ENCODE peak calls at places on chromosome 11, in nine cellular contexts. P, R, N, T, K, E, Z, X and M are unnamed samples.

GRCh38 chr11:128619540-128620305 is 32.4 kb upstream of the ETS1 start:
- DNase-seq in R (no peak), K (no peak), P (no peak), T (no peak), E (no peak), N (no peak), X (no peak), Z (no peak), M (no peak)

GRCh38 chr11:123166095-123166559 is 28.9 kb downstream of the CLMP start:
- DNase-seq in E (peak; percentile 47), N (no peak), K (peak; percentile 18), T (peak; percentile 54), P (no peak), X (no peak), Z (no peak), R (no peak), M (peak; percentile 43)

GRCh38 chr11:61973603-61974162 is 6.2 kb upstream of the FTH1 start:
- DNase-seq in E (no peak), K (no peak), R (no peak), X (no peak), T (no peak), P (no peak), Z (no peak), N (no peak), M (no peak)

GRCh38 chr11:99918761-99919160 is 768.3 kb upstream of the ARHGAP42 start:
- DNase-seq in R (no peak), E (no peak), X (no peak), Z (no peak), N (no peak), P (no peak), T (no peak), K (no peak), M (no peak)

GRCh38 chr11:80886684-80887083 is 1445.9 kb upstream of the TENM4 start:
- DNase-seq in E (no peak), X (no peak), T (no peak), K (no peak), Z (no peak), R (no peak), P (no peak), N (no peak), M (no peak)

GRCh38 chr11:132234878-132235277 is 864.5 kb downstream of the NTM start:
- DNase-seq in R (no peak), N (no peak), X (no peak), K (no peak), Z (no peak), T (no peak), E (no peak), P (peak; percentile 40), M (peak; percentile 82)

GRCh38 chr11:113457784-113458183 is 17.4 kb downstream of the DRD2 start:
- DNase-seq in T (no peak), Z (no peak), X (no peak), R (no peak), K (no peak), P (peak; percentile 88), E (no peak), N (no peak), M (no peak)

GRCh38 chr11:130340671-130341319 is 26.1 kb upstream of the ZBTB44 start:
- DNase-seq in X (no peak), P (no peak), R (no peak), Z (no peak), E (no peak), T (no peak), K (peak; percentile 39), N (no peak), M (no peak)

GRCh38 chr11:30143098-30143705 is 87.6 kb upstream of the FSHB start:
- DNase-seq in T (no peak), K (no peak), P (peak; percentile 12), Z (peak; percentile 12), X (no peak), E (peak; percentile 29), N (no peak), R (no peak), M (peak; percentile 15)

GRCh38 chr11:35390737-35391682 is 28.3 kb downstream of the SLC1A2 start:
- DNase-seq in E (no peak), K (peak; percentile 60), R (peak; percentile 8), N (no peak), Z (no peak), T (no peak), X (no peak), P (peak; percentile 8), M (peak; percentile 80)

GRCh38 chr11:119999220-119999619 is 138.7 kb downstream of the TRIM29 start:
- DNase-seq in T (no peak), N (no peak), R (no peak), X (no peak), Z (no peak), K (no peak), E (no peak), P (no peak), M (no peak)

GRCh38 chr11:2217211-2218081 is 45.8 kb upstream of the TH start:
- DNase-seq in E (no peak), N (no peak), X (no peak), R (no peak), Z (no peak), P (peak; percentile 41), T (no peak), K (no peak), M (no peak)

GRCh38 chr11:60785136-60785535 is at the start of gene MS4A10:
- DNase-seq in K (no peak), R (no peak), P (no peak), N (no peak), T (no peak), Z (no peak), X (no peak), E (no peak), M (no peak)

GRCh38 chr11:12331239-12331874 is 46.0 kb upstream of the PARVA start:
- DNase-seq in P (peak; percentile 95), K (peak; percentile 67), T (peak; percentile 86), E (peak; percentile 89), X (peak; percentile 44), Z (peak; percentile 68), N (peak; percentile 23), R (peak; percentile 77), M (peak; percentile 81)

GRCh38 chr11:35334385-35335090 is 84.8 kb downstream of the SLC1A2 start:
- DNase-seq in X (no peak), E (no peak), T (no peak), P (no peak), N (no peak), Z (no peak), K (peak; percentile 13), R (no peak), M (no peak)

GRCh38 chr11:2511421-2512369 is 66.9 kb downstream of the KCNQ1 start:
- DNase-seq in Z (no peak), K (no peak), X (no peak), R (no peak), P (no peak), N (no peak), E (no peak), T (peak; percentile 50), M (no peak)

GRCh38 chr11:110866081-110866480 is 153.8 kb upstream of the ARHGAP20 start:
- DNase-seq in E (no peak), N (no peak), K (no peak), X (no peak), R (no peak), P (no peak), Z (no peak), T (no peak), M (no peak)

GRCh38 chr11:106763516-106763915 is 254.8 kb downstream of the GUCY1A2 start:
- DNase-seq in E (no peak), R (no peak), N (no peak), T (no peak), X (no peak), Z (no peak), K (no peak), P (no peak), M (no peak)

GRCh38 chr11:13210424-13210823 is 67.2 kb upstream of the BMAL1 start:
- DNase-seq in R (peak; percentile 25), P (peak; percentile 71), Z (no peak), T (peak; percentile 52), X (no peak), N (no peak), K (peak; percentile 14), E (peak; percentile 30), M (peak; percentile 76)

GRCh38 chr11:116871248-116871647 is 33.8 kb upstream of the APOA1 start:
- DNase-seq in E (no peak), T (no peak), X (no peak), Z (no peak), R (no peak), N (no peak), K (no peak), P (peak; percentile 36), M (peak; percentile 92)

GRCh38 chr11:68018730-68019190 is 8.6 kb downstream of the ALDH3B1 start:
- DNase-seq in K (no peak), X (no peak), R (no peak), T (no peak), E (no peak), Z (no peak), N (no peak), P (no peak), M (no peak)

GRCh38 chr11:68994161-68994890 is 13.5 kb upstream of the MRGPRD start:
- DNase-seq in N (no peak), R (no peak), Z (no peak), K (no peak), T (peak; percentile 23), E (no peak), X (no peak), P (no peak), M (no peak)